ENCODE peak calls at places on chromosomes 4 and X, in seven cellular contexts. One of them, this sample, is unnamed.

GRCh38 chr4:120688791-120689190 is 233.7 kb downstream of the PRDM5 start:
- DNase-seq in stimulated activated CD4-positive, alpha-beta T cell treated with anti-CD3 and anti-CD28 coated beads, Interleukin-1b, Interleukin-23, amount 100 ng/mL, for 24 hours: no peak
- DNase-seq in ecto neural progenitor cell: no peak
- DNase-seq in mesothelial cell of epicardium: no peak
- DNase-seq in A549: no peak
- DNase-seq in GM13976: no peak
- DNase-seq in fibroblast of pulmonary artery: peak; percentile 34
- DNase-seq in this sample: no peak

GRCh38 chrX:19683817-19684216 is 168.5 kb upstream of the MAP3K15 start:
- DNase-seq in stimulated activated CD4-positive, alpha-beta T cell treated with anti-CD3 and anti-CD28 coated beads, Interleukin-1b, Interleukin-23, amount 100 ng/mL, for 24 hours: no peak
- DNase-seq in ecto neural progenitor cell: no peak
- DNase-seq in mesothelial cell of epicardium: no peak
- DNase-seq in A549: no peak
- DNase-seq in GM13976: no peak
- DNase-seq in fibroblast of pulmonary artery: no peak
- DNase-seq in this sample: no peak

GRCh38 chr4:109750652-109751244 is 20.9 kb upstream of the PLA2G12A start:
- DNase-seq in stimulated activated CD4-positive, alpha-beta T cell treated with anti-CD3 and anti-CD28 coated beads, Interleukin-1b, Interleukin-23, amount 100 ng/mL, for 24 hours: no peak
- DNase-seq in ecto neural progenitor cell: no peak
- DNase-seq in mesothelial cell of epicardium: no peak
- DNase-seq in A549: no peak
- DNase-seq in GM13976: no peak
- DNase-seq in fibroblast of pulmonary artery: no peak
- DNase-seq in this sample: no peak

GRCh38 chr4:21954406-21954805 is 5.8 kb upstream of the KCNIP4 start:
- DNase-seq in stimulated activated CD4-positive, alpha-beta T cell treated with anti-CD3 and anti-CD28 coated beads, Interleukin-1b, Interleukin-23, amount 100 ng/mL, for 24 hours: no peak
- DNase-seq in ecto neural progenitor cell: no peak
- DNase-seq in mesothelial cell of epicardium: no peak
- DNase-seq in A549: no peak
- DNase-seq in GM13976: no peak
- DNase-seq in fibroblast of pulmonary artery: no peak
- DNase-seq in this sample: no peak

GRCh38 chr4:124282301-124282898 is 430.1 kb downstream of the ANKRD50 start:
- DNase-seq in stimulated activated CD4-positive, alpha-beta T cell treated with anti-CD3 and anti-CD28 coated beads, Interleukin-1b, Interleukin-23, amount 100 ng/mL, for 24 hours: no peak
- DNase-seq in ecto neural progenitor cell: no peak
- DNase-seq in mesothelial cell of epicardium: no peak
- DNase-seq in A549: no peak
- DNase-seq in GM13976: no peak
- DNase-seq in fibroblast of pulmonary artery: no peak
- DNase-seq in this sample: no peak

GRCh38 chr4:81715335-81715734 is 243.6 kb upstream of the RASGEF1B start:
- DNase-seq in stimulated activated CD4-positive, alpha-beta T cell treated with anti-CD3 and anti-CD28 coated beads, Interleukin-1b, Interleukin-23, amount 100 ng/mL, for 24 hours: no peak
- DNase-seq in ecto neural progenitor cell: peak; percentile 58
- DNase-seq in mesothelial cell of epicardium: no peak
- DNase-seq in A549: no peak
- DNase-seq in GM13976: no peak
- DNase-seq in fibroblast of pulmonary artery: no peak
- DNase-seq in this sample: no peak

GRCh38 chrX:39965051-39965573 is 132.6 kb downstream of the BCOR start:
- DNase-seq in stimulated activated CD4-positive, alpha-beta T cell treated with anti-CD3 and anti-CD28 coated beads, Interleukin-1b, Interleukin-23, amount 100 ng/mL, for 24 hours: no peak
- DNase-seq in ecto neural progenitor cell: no peak
- DNase-seq in mesothelial cell of epicardium: no peak
- DNase-seq in A549: no peak
- DNase-seq in GM13976: no peak
- DNase-seq in fibroblast of pulmonary artery: no peak
- DNase-seq in this sample: no peak

GRCh38 chrX:136021903-136022302 is 36.7 kb downstream of the SLC9A6 start:
- DNase-seq in stimulated activated CD4-positive, alpha-beta T cell treated with anti-CD3 and anti-CD28 coated beads, Interleukin-1b, Interleukin-23, amount 100 ng/mL, for 24 hours: no peak
- DNase-seq in ecto neural progenitor cell: no peak
- DNase-seq in mesothelial cell of epicardium: no peak
- DNase-seq in A549: no peak
- DNase-seq in GM13976: no peak
- DNase-seq in fibroblast of pulmonary artery: peak; percentile 3
- DNase-seq in this sample: no peak

GRCh38 chr4:83378426-83378825 is 43.8 kb upstream of the HPSE start:
- DNase-seq in stimulated activated CD4-positive, alpha-beta T cell treated with anti-CD3 and anti-CD28 coated beads, Interleukin-1b, Interleukin-23, amount 100 ng/mL, for 24 hours: no peak
- DNase-seq in ecto neural progenitor cell: no peak
- DNase-seq in mesothelial cell of epicardium: no peak
- DNase-seq in A549: no peak
- DNase-seq in GM13976: no peak
- DNase-seq in fibroblast of pulmonary artery: no peak
- DNase-seq in this sample: no peak

GRCh38 chr4:39446842-39447573 is 11.7 kb downstream of the RPL9 start:
- DNase-seq in stimulated activated CD4-positive, alpha-beta T cell treated with anti-CD3 and anti-CD28 coated beads, Interleukin-1b, Interleukin-23, amount 100 ng/mL, for 24 hours: no peak
- DNase-seq in ecto neural progenitor cell: peak; percentile 79
- DNase-seq in mesothelial cell of epicardium: no peak
- DNase-seq in A549: no peak
- DNase-seq in GM13976: peak; percentile 86
- DNase-seq in fibroblast of pulmonary artery: peak; percentile 74
- DNase-seq in this sample: peak; percentile 11

GRCh38 chr4:111630705-111631104 is 514.5 kb upstream of the FAM241A start:
- DNase-seq in stimulated activated CD4-positive, alpha-beta T cell treated with anti-CD3 and anti-CD28 coated beads, Interleukin-1b, Interleukin-23, amount 100 ng/mL, for 24 hours: no peak
- DNase-seq in ecto neural progenitor cell: no peak
- DNase-seq in mesothelial cell of epicardium: no peak
- DNase-seq in A549: no peak
- DNase-seq in GM13976: no peak
- DNase-seq in fibroblast of pulmonary artery: peak; percentile 51
- DNase-seq in this sample: no peak

GRCh38 chr4:119041951-119042560 is 93.6 kb upstream of the MYOZ2 start:
- DNase-seq in stimulated activated CD4-positive, alpha-beta T cell treated with anti-CD3 and anti-CD28 coated beads, Interleukin-1b, Interleukin-23, amount 100 ng/mL, for 24 hours: peak; percentile 38
- DNase-seq in ecto neural progenitor cell: no peak
- DNase-seq in mesothelial cell of epicardium: no peak
- DNase-seq in A549: peak; percentile 56
- DNase-seq in GM13976: peak; percentile 63
- DNase-seq in fibroblast of pulmonary artery: peak; percentile 88
- DNase-seq in this sample: peak; percentile 62

GRCh38 chr4:17103231-17103630 is 204.8 kb upstream of the LDB2 start:
- DNase-seq in stimulated activated CD4-positive, alpha-beta T cell treated with anti-CD3 and anti-CD28 coated beads, Interleukin-1b, Interleukin-23, amount 100 ng/mL, for 24 hours: no peak
- DNase-seq in ecto neural progenitor cell: no peak
- DNase-seq in mesothelial cell of epicardium: no peak
- DNase-seq in A549: no peak
- DNase-seq in GM13976: no peak
- DNase-seq in fibroblast of pulmonary artery: peak; percentile 35
- DNase-seq in this sample: peak; percentile 78

GRCh38 chr4:17197070-17197469 is 298.6 kb upstream of the LDB2 start:
- DNase-seq in stimulated activated CD4-positive, alpha-beta T cell treated with anti-CD3 and anti-CD28 coated beads, Interleukin-1b, Interleukin-23, amount 100 ng/mL, for 24 hours: no peak
- DNase-seq in ecto neural progenitor cell: no peak
- DNase-seq in mesothelial cell of epicardium: no peak
- DNase-seq in A549: no peak
- DNase-seq in GM13976: no peak
- DNase-seq in fibroblast of pulmonary artery: no peak
- DNase-seq in this sample: no peak

GRCh38 chr4:75025432-75025831 is 92.5 kb downstream of the PARM1 start:
- DNase-seq in stimulated activated CD4-positive, alpha-beta T cell treated with anti-CD3 and anti-CD28 coated beads, Interleukin-1b, Interleukin-23, amount 100 ng/mL, for 24 hours: no peak
- DNase-seq in ecto neural progenitor cell: no peak
- DNase-seq in mesothelial cell of epicardium: no peak
- DNase-seq in A549: no peak
- DNase-seq in GM13976: no peak
- DNase-seq in fibroblast of pulmonary artery: no peak
- DNase-seq in this sample: no peak

GRCh38 chr4:165872443-165873297 is at the start of gene TLL1:
- DNase-seq in stimulated activated CD4-positive, alpha-beta T cell treated with anti-CD3 and anti-CD28 coated beads, Interleukin-1b, Interleukin-23, amount 100 ng/mL, for 24 hours: no peak
- DNase-seq in ecto neural progenitor cell: no peak
- DNase-seq in mesothelial cell of epicardium: no peak
- DNase-seq in A549: peak; percentile 5
- DNase-seq in GM13976: no peak
- DNase-seq in fibroblast of pulmonary artery: peak; percentile 44
- DNase-seq in this sample: no peak

GRCh38 chrX:5876984-5877655 is 351.5 kb downstream of the NLGN4X start:
- DNase-seq in stimulated activated CD4-positive, alpha-beta T cell treated with anti-CD3 and anti-CD28 coated beads, Interleukin-1b, Interleukin-23, amount 100 ng/mL, for 24 hours: no peak
- DNase-seq in ecto neural progenitor cell: no peak
- DNase-seq in mesothelial cell of epicardium: peak; percentile 41
- DNase-seq in A549: peak; percentile 0
- DNase-seq in GM13976: peak; percentile 6
- DNase-seq in fibroblast of pulmonary artery: no peak
- DNase-seq in this sample: peak; percentile 1

GRCh38 chr4:121741751-121742150 is 23.2 kb downstream of the SMIM43 start:
- DNase-seq in stimulated activated CD4-positive, alpha-beta T cell treated with anti-CD3 and anti-CD28 coated beads, Interleukin-1b, Interleukin-23, amount 100 ng/mL, for 24 hours: no peak
- DNase-seq in ecto neural progenitor cell: no peak
- DNase-seq in mesothelial cell of epicardium: no peak
- DNase-seq in A549: no peak
- DNase-seq in GM13976: no peak
- DNase-seq in fibroblast of pulmonary artery: no peak
- DNase-seq in this sample: no peak

GRCh38 chrX:68978211-68978780 is 149.5 kb downstream of the EFNB1 start:
- DNase-seq in stimulated activated CD4-positive, alpha-beta T cell treated with anti-CD3 and anti-CD28 coated beads, Interleukin-1b, Interleukin-23, amount 100 ng/mL, for 24 hours: no peak
- DNase-seq in ecto neural progenitor cell: no peak
- DNase-seq in mesothelial cell of epicardium: no peak
- DNase-seq in A549: no peak
- DNase-seq in GM13976: no peak
- DNase-seq in fibroblast of pulmonary artery: peak; percentile 73
- DNase-seq in this sample: peak; percentile 58

GRCh38 chrX:154761977-154762528 is 611 bp upstream of the DKC1 start:
- DNase-seq in stimulated activated CD4-positive, alpha-beta T cell treated with anti-CD3 and anti-CD28 coated beads, Interleukin-1b, Interleukin-23, amount 100 ng/mL, for 24 hours: no peak
- DNase-seq in ecto neural progenitor cell: no peak
- DNase-seq in mesothelial cell of epicardium: no peak
- DNase-seq in A549: no peak
- DNase-seq in GM13976: no peak
- DNase-seq in fibroblast of pulmonary artery: no peak
- DNase-seq in this sample: no peak

GRCh38 chrX:2469196-2469685 is 31.5 kb downstream of the DHRSX start:
- DNase-seq in stimulated activated CD4-positive, alpha-beta T cell treated with anti-CD3 and anti-CD28 coated beads, Interleukin-1b, Interleukin-23, amount 100 ng/mL, for 24 hours: no peak
- DNase-seq in ecto neural progenitor cell: no peak
- DNase-seq in mesothelial cell of epicardium: no peak
- DNase-seq in A549: no peak
- DNase-seq in GM13976: no peak
- DNase-seq in fibroblast of pulmonary artery: no peak
- DNase-seq in this sample: no peak

GRCh38 chrX:51459125-51459524 is 37.3 kb downstream of the NUDT11 start:
- DNase-seq in stimulated activated CD4-positive, alpha-beta T cell treated with anti-CD3 and anti-CD28 coated beads, Interleukin-1b, Interleukin-23, amount 100 ng/mL, for 24 hours: no peak
- DNase-seq in ecto neural progenitor cell: no peak
- DNase-seq in mesothelial cell of epicardium: no peak
- DNase-seq in A549: no peak
- DNase-seq in GM13976: no peak
- DNase-seq in fibroblast of pulmonary artery: peak; percentile 35
- DNase-seq in this sample: no peak

GRCh38 chr4:182978152-182978827 is 61.1 kb upstream of the DCTD start:
- DNase-seq in stimulated activated CD4-positive, alpha-beta T cell treated with anti-CD3 and anti-CD28 coated beads, Interleukin-1b, Interleukin-23, amount 100 ng/mL, for 24 hours: no peak
- DNase-seq in ecto neural progenitor cell: no peak
- DNase-seq in mesothelial cell of epicardium: no peak
- DNase-seq in A549: no peak
- DNase-seq in GM13976: no peak
- DNase-seq in fibroblast of pulmonary artery: peak; percentile 53
- DNase-seq in this sample: no peak

GRCh38 chrX:71282514-71283408 is 674 bp upstream of the NONO start:
- DNase-seq in stimulated activated CD4-positive, alpha-beta T cell treated with anti-CD3 and anti-CD28 coated beads, Interleukin-1b, Interleukin-23, amount 100 ng/mL, for 24 hours: peak; percentile 10
- DNase-seq in ecto neural progenitor cell: no peak
- DNase-seq in mesothelial cell of epicardium: no peak
- DNase-seq in A549: peak; percentile 35
- DNase-seq in GM13976: peak; percentile 39
- DNase-seq in fibroblast of pulmonary artery: peak; percentile 52
- DNase-seq in this sample: peak; percentile 1

GRCh38 chrX:154030266-154030665 is 10.6 kb upstream of the IRAK1 start:
- DNase-seq in stimulated activated CD4-positive, alpha-beta T cell treated with anti-CD3 and anti-CD28 coated beads, Interleukin-1b, Interleukin-23, amount 100 ng/mL, for 24 hours: no peak
- DNase-seq in ecto neural progenitor cell: no peak
- DNase-seq in mesothelial cell of epicardium: no peak
- DNase-seq in A549: no peak
- DNase-seq in GM13976: no peak
- DNase-seq in fibroblast of pulmonary artery: no peak
- DNase-seq in this sample: no peak